ENCODE peak calls at places on chromosomes 6 and 20, in seven cellular contexts. Z is GM12891, D is K562, J is HepG2, E is H1, V is SK-N-SH, R is GM12878. P is an unnamed sample.

GRCh38 chr6:3919130-3919628 is 70.0 kb downstream of the FAM50B start:
- DNase-seq in Z (no peak), D (no peak), J (no peak), E (no peak), V (no peak), R (no peak), P (no peak)

GRCh38 chr20:9392892-9393857 is 121.2 kb upstream of the LAMP5 start:
- DNase-seq in Z (no peak), D (peak; percentile 39), J (peak; percentile 31), E (peak; percentile 58), V (peak; percentile 77), R (no peak), P (no peak)

GRCh38 chr6:311679-312220 is 19.5 kb downstream of the DUSP22 start:
- DNase-seq in Z (no peak), D (peak; percentile 34), J (no peak), E (no peak), V (no peak), R (no peak), P (no peak)

GRCh38 chr6:4362306-4362705 is 226.9 kb upstream of the ECI2 start:
- DNase-seq in Z (no peak), D (no peak), J (no peak), E (no peak), V (no peak), R (no peak), P (no peak)

GRCh38 chr6:68575765-68576439 is 59.2 kb upstream of the ADGRB3 start:
- DNase-seq in Z (no peak), D (peak; percentile 82), J (no peak), E (no peak), V (no peak), R (no peak), P (no peak)

GRCh38 chr6:27785297-27785696 is 126.9 kb downstream of the OR2B2 start:
- DNase-seq in Z (no peak), D (peak; percentile 63), J (no peak), E (no peak), V (no peak), R (no peak), P (no peak)

GRCh38 chr6:44627091-44627878 is 239.8 kb downstream of the CDC5L start:
- DNase-seq in Z (no peak), D (no peak), J (no peak), E (no peak), V (no peak), R (no peak), P (no peak)

GRCh38 chr6:43828711-43829110 is 58.7 kb downstream of the VEGFA start:
- DNase-seq in Z (no peak), D (peak; percentile 82), J (no peak), E (no peak), V (no peak), R (no peak), P (no peak)

GRCh38 chr20:4725263-4725550 is 3.5 kb downstream of the PRND start:
- DNase-seq in Z (no peak), D (no peak), J (no peak), E (no peak), V (no peak), R (no peak), P (no peak)

GRCh38 chr6:77145244-77145643 is 318.0 kb downstream of the HTR1B start:
- DNase-seq in Z (no peak), D (no peak), J (no peak), E (no peak), V (no peak), R (no peak), P (no peak)

GRCh38 chr20:5400164-5400762 is 83.5 kb upstream of the PROKR2 start:
- DNase-seq in Z (no peak), D (peak; percentile 20), J (peak; percentile 35), E (no peak), V (no peak), R (no peak), P (no peak)

GRCh38 chr20:4130404-4131189 is 115.2 kb upstream of the RNF24 start:
- DNase-seq in Z (no peak), D (peak; percentile 69), J (no peak), E (no peak), V (no peak), R (no peak), P (no peak)

GRCh38 chr20:35091808-35092523 is 641 bp downstream of the TRPC4AP start:
- DNase-seq in Z (no peak), D (peak; percentile 41), J (peak; percentile 44), E (no peak), V (peak; percentile 38), R (no peak), P (no peak)

GRCh38 chr6:49557177-49557576 is 6.7 kb downstream of the C6orf141 start:
- DNase-seq in Z (no peak), D (no peak), J (no peak), E (no peak), V (no peak), R (no peak), P (no peak)

GRCh38 chr6:71028236-71028876 is 71.5 kb upstream of the B3GAT2 start:
- DNase-seq in Z (no peak), D (no peak), J (peak; percentile 3), E (no peak), V (no peak), R (no peak), P (no peak)

GRCh38 chr20:9417665-9418064 is 96.7 kb upstream of the LAMP5 start:
- DNase-seq in Z (no peak), D (no peak), J (no peak), E (no peak), V (no peak), R (no peak), P (no peak)

GRCh38 chr6:29131691-29132090 is 23.8 kb downstream of the OR2J3 start:
- DNase-seq in Z (no peak), D (no peak), J (no peak), E (no peak), V (no peak), R (no peak), P (no peak)

GRCh38 chr20:542777-543368 is 717 bp downstream of the CSNK2A1 start:
- DNase-seq in Z (peak; percentile 48), D (peak; percentile 48), J (no peak), E (no peak), V (no peak), R (no peak), P (peak; percentile 56)

GRCh38 chr6:75493400-75494064 is at the start of gene FILIP1:
- DNase-seq in Z (no peak), D (peak; percentile 18), J (no peak), E (no peak), V (no peak), R (no peak), P (no peak)

DNA sequence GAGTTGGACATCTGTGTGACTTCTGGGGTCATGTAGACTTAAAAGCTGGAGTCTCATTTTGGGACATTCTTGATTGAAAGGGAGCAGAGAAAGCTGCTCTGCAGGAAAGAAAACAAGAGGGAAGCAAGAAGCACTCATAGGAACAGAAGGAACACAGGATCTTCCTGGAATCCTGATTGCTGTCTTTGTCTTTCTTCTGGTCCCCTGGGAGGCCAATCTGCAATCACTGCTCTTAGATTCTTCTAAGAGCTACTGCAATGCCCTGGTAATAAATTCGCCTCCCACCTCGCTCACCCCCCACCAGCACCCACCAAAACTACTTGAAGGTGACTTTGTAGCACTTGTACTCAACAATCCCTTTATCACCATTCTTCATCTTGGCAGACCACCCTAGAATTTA is 51.8 kb downstream of the SLC35B3 start:
- DNase-seq in Z (no peak), D (no peak), J (no peak), E (peak; percentile 43), V (no peak), R (no peak), P (no peak)
- TF ChIP-seq TAF1 in Z (no peak), D (no peak), J (no peak), E (no peak), V (no peak), R (no peak), P (no peak)

DNA sequence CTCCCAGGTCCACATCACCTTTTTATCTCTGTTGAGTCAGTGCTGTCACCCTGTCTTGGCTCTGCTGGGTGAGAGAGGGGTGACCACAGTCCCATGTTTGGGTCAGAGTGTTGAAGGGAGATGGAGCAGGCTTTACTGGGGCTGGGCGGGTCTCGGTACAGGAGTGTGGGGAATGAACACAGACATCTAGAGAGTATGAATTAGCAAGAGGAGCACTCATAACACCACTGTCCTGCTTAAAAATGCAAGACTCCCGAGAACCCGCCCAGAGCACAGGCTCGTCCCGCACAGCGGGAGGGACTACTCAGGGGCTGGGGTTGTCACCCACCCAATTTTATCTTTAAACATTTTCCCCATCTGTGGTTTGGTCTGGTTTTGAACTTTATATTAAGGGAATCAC is 27.5 kb upstream of the DACT2 start:
- DNase-seq in Z (no peak), D (no peak), J (no peak), E (no peak), V (no peak), R (no peak), P (no peak)
- TF ChIP-seq TAF1 in Z (no peak), D (no peak), J (no peak), E (no peak), V (no peak), R (no peak), P (no peak)

DNA sequence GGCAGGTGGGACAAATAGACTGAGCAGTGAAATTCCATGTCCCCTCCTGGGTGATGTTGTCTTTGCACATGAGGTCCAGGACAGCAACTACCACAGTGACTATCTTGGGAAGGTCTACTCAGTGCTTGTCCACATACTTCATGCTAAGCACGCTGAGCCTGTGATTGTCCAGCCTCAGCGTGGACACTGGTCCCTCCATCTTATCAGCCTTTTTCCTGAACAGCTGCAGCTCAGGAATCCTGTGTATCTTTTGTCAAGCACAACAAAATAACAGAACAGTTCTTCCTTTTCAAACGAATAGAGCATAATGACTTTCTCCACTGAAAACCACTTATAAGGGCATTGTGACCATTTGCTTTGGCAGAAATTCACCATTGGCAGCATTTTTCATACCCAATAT is 90.4 kb downstream of the FYN start:
- DNase-seq in Z (no peak), D (no peak), J (no peak), E (no peak), V (no peak), R (no peak), P (no peak)
- TF ChIP-seq TAF1 in Z (no peak), D (no peak), J (no peak), E (no peak), V (no peak), R (no peak), P (no peak)

GRCh38 chr6:36776167-36776566 is 63.1 kb downstream of the CPNE5 start:
- DNase-seq in Z (no peak), D (no peak), J (no peak), E (no peak), V (no peak), R (no peak), P (no peak)

GRCh38 chr6:36780517-36781210 is 58.6 kb downstream of the CPNE5 start:
- DNase-seq in Z (no peak), D (no peak), J (peak; percentile 18), E (no peak), V (no peak), R (no peak), P (no peak)

GRCh38 chr6:36781669-36782068 is 57.6 kb downstream of the CPNE5 start:
- DNase-seq in Z (no peak), D (no peak), J (no peak), E (no peak), V (no peak), R (no peak), P (no peak)

GRCh38 chr6:36779227-36779626 is 60.0 kb downstream of the CPNE5 start:
- DNase-seq in Z (no peak), D (no peak), J (no peak), E (no peak), V (no peak), R (no peak), P (no peak)

DNA sequence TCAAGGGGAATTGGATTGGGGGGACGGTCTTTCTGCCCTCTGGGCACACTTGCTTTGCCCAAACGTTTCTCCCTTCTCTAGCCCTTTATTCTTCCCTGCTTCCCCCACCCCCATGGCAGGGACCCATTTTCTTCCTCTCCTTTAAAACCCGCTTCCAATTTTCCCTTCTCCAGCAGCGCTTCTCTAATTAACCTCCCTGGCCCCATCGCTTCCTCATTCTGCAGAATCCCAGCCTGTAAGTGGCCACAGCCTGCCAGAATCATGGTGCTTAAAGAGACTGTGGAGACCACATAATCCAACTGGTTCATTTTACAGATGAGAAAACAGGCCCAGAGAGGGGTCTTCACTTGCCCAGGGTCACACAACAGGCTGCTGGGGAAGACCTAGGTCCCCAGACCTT is 61.4 kb downstream of the CPNE5 start:
- DNase-seq in Z (no peak), D (no peak), J (no peak), E (no peak), V (no peak), R (no peak), P (no peak)
- TF ChIP-seq TAF1 in Z (no peak), D (no peak), J (no peak), E (no peak), V (no peak), R (no peak), P (no peak)

P was measured in GM12892.